ENCODE peak calls at places on chromosomes 16 and 17, in five cellular contexts. T, Z, L, R and F are unnamed samples.

GRCh38 chr17:2075336-2076056 is 20.6 kb downstream of the HIC1 start:
- DNase-seq in T (no peak), Z (peak), L (peak), R (no peak), F (peak)

GRCh38 chr16:79391395-79391794 is 209.1 kb downstream of the MAF start:
- DNase-seq in T (no peak), Z (no peak), L (no peak), R (no peak), F (no peak)

GRCh38 chr17:29181226-29181625 is 1.0 kb upstream of the MYO18A start:
- DNase-seq in T (no peak), Z (no peak), L (no peak), R (no peak), F (no peak)

GRCh38 chr17:74737299-74738050 is 419 bp downstream of the RAB37 start:
- DNase-seq in T (peak), Z (no peak), L (peak), R (no peak), F (peak)

GRCh38 chr16:3728424-3729160 is 11.3 kb upstream of the TRAP1 start:
- DNase-seq in T (no peak), Z (no peak), L (no peak), R (no peak), F (no peak)

GRCh38 chr16:87437911-87438610 is 45.9 kb downstream of the MAP1LC3B start:
- DNase-seq in T (no peak), Z (no peak), L (no peak), R (no peak), F (no peak)

GRCh38 chr17:36850794-36851193 is 86.5 kb upstream of the LHX1 start:
- DNase-seq in T (no peak), Z (peak), L (no peak), R (no peak), F (peak)

GRCh38 chr16:50708373-50709060 is 15.1 kb downstream of the NOD2 start:
- DNase-seq in T (no peak), Z (no peak), L (no peak), R (no peak), F (no peak)

GRCh38 chr17:27873746-27874145 is 19.4 kb downstream of the LYRM9 start:
- DNase-seq in T (no peak), Z (no peak), L (no peak), R (no peak), F (no peak)

GRCh38 chr16:87525352-87525751 is 32.5 kb upstream of the ZCCHC14 start:
- DNase-seq in T (no peak), Z (no peak), L (no peak), R (no peak), F (no peak)

GRCh38 chr16:55832788-55833583 is at the start of gene CES1:
- DNase-seq in T (no peak), Z (no peak), L (peak), R (peak), F (peak)

GRCh38 chr16:21222495-21223337 is 10.8 kb upstream of the ANKS4B start:
- DNase-seq in T (no peak), Z (no peak), L (no peak), R (no peak), F (no peak)

GRCh38 chr17:45814622-45815606 is 29.8 kb upstream of the SPPL2C start:
- DNase-seq in T (no peak), Z (no peak), L (no peak), R (no peak), F (no peak)

GRCh38 chr17:36867716-36868115 is 69.6 kb upstream of the LHX1 start:
- DNase-seq in T (no peak), Z (no peak), L (no peak), R (no peak), F (no peak)

DNA sequence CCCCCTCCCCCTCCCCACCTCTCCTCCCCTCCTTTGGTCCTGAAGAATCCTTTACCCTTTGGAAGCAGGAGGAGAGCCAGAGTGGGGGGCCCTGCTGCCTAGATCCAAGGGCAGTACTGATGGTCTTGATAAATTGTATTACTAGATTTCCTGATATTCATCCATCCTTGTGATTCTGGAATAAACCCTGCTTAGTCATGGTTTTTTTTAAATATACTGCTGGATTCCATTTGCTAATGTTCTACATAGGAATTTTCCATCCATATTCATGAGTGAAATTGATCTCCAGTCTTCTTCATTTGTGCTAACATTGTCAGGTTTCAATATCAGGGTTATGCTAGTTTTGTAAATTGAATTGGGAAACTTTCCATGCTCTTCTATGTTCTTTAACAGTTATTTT is 56.9 kb downstream of the CCDC42 start:
- DNase-seq in T (no peak), Z (no peak), L (no peak), R (no peak), F (peak)
- H3K27ac ChIP-seq in T (no peak), Z (no peak), L (no peak), R (no peak), F (no peak)

DNA sequence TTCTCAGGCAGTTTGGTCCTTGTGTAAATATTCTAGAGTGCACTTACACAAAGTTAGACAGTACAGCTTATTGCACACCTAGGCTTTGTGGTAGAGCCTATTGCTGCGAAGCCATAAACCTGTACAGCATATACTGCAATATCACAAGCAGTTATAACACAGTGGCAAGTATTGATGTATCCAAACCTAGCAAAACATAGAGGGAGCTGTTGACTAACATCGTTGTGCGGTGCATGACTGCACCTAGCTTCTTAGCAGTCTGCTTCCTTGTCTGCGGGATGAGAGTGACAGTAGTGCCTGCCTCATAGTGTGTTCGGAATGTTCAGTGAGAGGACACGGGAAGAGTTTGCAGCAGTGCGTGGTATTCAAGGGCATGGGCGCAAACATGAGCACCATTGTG is 78.9 kb downstream of the MPRIP start:
- DNase-seq in T (no peak), Z (no peak), L (no peak), R (no peak), F (no peak)
- H3K27ac ChIP-seq in T (no peak), Z (no peak), L (no peak), R (peak), F (peak)

GRCh38 chr17:62967111-62967449 is 1.0 kb downstream of the TANC2 start:
- DNase-seq in T (no peak), Z (no peak), L (no peak), R (no peak), F (no peak)
- H3K27ac ChIP-seq in T (no peak), Z (peak), L (no peak), R (peak), F (peak)

DNA sequence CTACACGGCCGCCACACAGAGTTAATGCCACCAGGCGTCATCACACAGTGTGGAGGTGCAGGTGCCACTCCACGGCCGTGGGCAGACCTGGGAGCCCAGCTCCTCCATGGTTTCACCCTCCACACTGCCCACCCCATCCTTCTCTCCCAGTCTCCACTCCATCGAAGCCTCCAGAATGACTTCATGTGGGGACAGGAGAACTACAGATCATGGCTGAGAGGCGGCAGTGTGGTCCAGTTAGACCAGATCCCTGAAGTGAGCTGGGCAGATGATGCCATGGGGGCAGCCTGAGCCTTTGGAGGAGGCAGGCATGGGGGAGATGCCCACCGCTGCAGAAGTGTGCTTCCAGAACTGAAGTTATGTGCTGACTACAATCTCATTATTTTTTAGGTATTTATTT is 38.0 kb upstream of the FAAP100 start:
- DNase-seq in T (no peak), Z (no peak), L (no peak), R (no peak), F (no peak)
- H3K27ac ChIP-seq in T (no peak), Z (no peak), L (no peak), R (no peak), F (no peak)

DNA sequence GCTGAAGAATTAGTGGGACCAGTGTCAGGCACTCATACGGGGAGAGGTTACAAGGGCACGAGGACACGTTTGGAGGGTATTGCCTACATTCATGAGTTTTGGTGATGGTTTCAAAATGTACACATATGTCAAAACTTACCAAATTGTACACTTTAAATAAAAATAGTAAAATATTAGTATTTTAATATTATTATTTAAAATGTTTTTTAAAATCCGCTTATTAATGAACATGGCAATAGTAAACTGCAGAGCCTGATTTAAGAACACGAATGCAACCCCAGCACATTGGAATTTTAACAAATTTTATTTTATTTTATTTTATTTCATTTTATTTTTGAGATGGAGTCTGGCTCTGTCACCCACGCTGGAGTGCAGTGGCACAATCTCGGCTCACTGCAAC is 10.9 kb upstream of the ERCC4 start:
- DNase-seq in T (no peak), Z (no peak), L (no peak), R (no peak), F (no peak)
- H3K27ac ChIP-seq in T (no peak), Z (no peak), L (no peak), R (no peak), F (no peak)

GRCh38 chr17:16150251-16150859 is 65.0 kb downstream of the NCOR1 start:
- DNase-seq in T (no peak), Z (peak), L (no peak), R (no peak), F (peak)
- H3K27ac ChIP-seq in T (no peak), Z (peak), L (no peak), R (no peak), F (no peak)

GRCh38 chr16:11914759-11915643 is 755 bp downstream of the GSPT1 start:
- DNase-seq in T (peak), Z (peak), L (peak), R (peak), F (peak)

GRCh38 chr16:11913425-11914079 is 2.2 kb downstream of the GSPT1 start:
- DNase-seq in T (no peak), Z (no peak), L (no peak), R (no peak), F (peak)

GRCh38 chr16:11914210-11914758 is 1.5 kb downstream of the GSPT1 start:
- DNase-seq in T (peak), Z (no peak), L (no peak), R (no peak), F (no peak)

GRCh38 chr16:11915644-11916523 is at the start of gene GSPT1:
- DNase-seq in T (peak), Z (peak), L (peak), R (peak), F (peak)

GRCh38 chr16:11916524-11917285 is 949 bp upstream of the GSPT1 start:
- DNase-seq in T (no peak), Z (no peak), L (no peak), R (peak), F (peak)
- H3K27ac ChIP-seq in T (peak), Z (peak), L (no peak), R (peak), F (peak)

GRCh38 chr17:6005939-6006338 is 64.2 kb upstream of the WSCD1 start:
- DNase-seq in T (no peak), Z (no peak), L (no peak), R (no peak), F (no peak)

GRCh38 chr17:6011241-6011640 is 58.9 kb upstream of the WSCD1 start:
- DNase-seq in T (no peak), Z (no peak), L (no peak), R (no peak), F (no peak)
- H3K27ac ChIP-seq in T (no peak), Z (no peak), L (no peak), R (no peak), F (no peak)

GRCh38 chr17:80012751-80013741 is 22.6 kb downstream of the TBC1D16 start:
- DNase-seq in T (no peak), Z (no peak), L (peak), R (no peak), F (no peak)
- H3K27ac ChIP-seq in T (no peak), Z (no peak), L (no peak), R (no peak), F (no peak)

DNA sequence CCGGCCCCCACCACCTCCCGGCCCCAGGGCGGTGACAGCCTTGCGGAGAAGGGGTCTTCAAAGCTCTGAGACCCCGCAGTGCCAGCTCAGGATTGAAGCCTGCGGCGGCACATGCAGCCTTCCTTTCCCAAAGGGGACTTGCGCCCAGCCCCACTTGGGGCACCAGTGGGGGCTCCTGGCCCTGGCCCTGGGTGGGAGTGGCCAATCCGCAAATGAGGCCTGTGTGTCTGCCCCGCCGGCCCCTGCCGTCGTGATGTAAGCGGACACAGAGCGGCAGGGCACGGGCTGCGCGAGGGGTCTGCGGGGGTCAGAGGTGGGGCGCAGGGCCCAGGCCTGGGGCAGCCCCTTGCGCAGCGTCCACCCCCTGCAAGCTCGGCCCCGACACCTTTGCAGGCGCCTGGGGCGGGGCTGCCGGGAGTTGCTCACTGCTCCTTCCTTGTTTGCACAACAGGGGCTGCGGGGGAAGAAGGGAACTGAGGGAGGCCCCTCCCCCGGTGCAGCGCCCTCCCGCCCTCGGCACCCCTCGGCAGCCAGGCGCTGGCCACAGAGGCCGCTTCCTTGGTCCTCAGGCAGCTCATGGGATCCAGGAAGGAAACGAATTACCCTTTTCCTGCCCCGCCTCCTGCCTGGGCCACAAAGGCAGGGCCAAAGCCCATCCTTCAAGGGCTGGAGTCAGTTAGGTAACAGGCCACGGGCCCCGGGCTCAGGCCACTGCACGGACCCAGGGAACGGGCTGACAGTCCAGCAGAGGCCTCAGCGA is 2.9 kb downstream of the SLC16A3 start:
- DNase-seq in T (no peak), Z (no peak), L (peak), R (peak), F (peak)
- H3K27ac ChIP-seq in T (no peak), Z (no peak), L (no peak), R (peak), F (peak)